ENCODE peak calls at places on chromosomes 7 and 10, in ten cellular contexts. One of them, this sample, is unnamed.

GRCh38 chr10:124802313-124802675 is 675 bp downstream of the ABRAXAS2 start:
- DNase-seq in GM23338: no peak
- DNase-seq in cardiac muscle cell: no peak
- DNase-seq in foreskin keratinocyte: peak; percentile 0
- DNase-seq in kidney epithelial cell: no peak
- DNase-seq in fibroblast of mammary gland: no peak
- DNase-seq in neural crest cell: no peak
- DNase-seq in AG04449: no peak
- DNase-seq in A549: no peak
- DNase-seq in Caco-2: no peak
- DNase-seq in this sample: no peak

GRCh38 chr10:46559231-46559671 is 2.8 kb upstream of the GPRIN2 start:
- DNase-seq in fibroblast of mammary gland: no peak
- DNase-seq in kidney epithelial cell: no peak
- DNase-seq in neural crest cell: peak; percentile 1
- DNase-seq in A549: no peak
- DNase-seq in GM23338: no peak
- DNase-seq in foreskin keratinocyte: no peak
- DNase-seq in AG04449: no peak
- DNase-seq in cardiac muscle cell: no peak
- DNase-seq in Caco-2: peak; percentile 39
- DNase-seq in this sample: peak; percentile 2

GRCh38 chr10:123995082-123995460 is 98.3 kb downstream of the CHST15 start:
- DNase-seq in foreskin keratinocyte: peak; percentile 84
- DNase-seq in cardiac muscle cell: no peak
- DNase-seq in fibroblast of mammary gland: peak; percentile 60
- DNase-seq in Caco-2: no peak
- DNase-seq in neural crest cell: no peak
- DNase-seq in AG04449: no peak
- DNase-seq in GM23338: no peak
- DNase-seq in kidney epithelial cell: no peak
- DNase-seq in A549: peak; percentile 38
- DNase-seq in this sample: no peak

GRCh38 chr7:80783688-80784327 is 135.0 kb downstream of the SEMA3C start:
- DNase-seq in GM23338: no peak
- DNase-seq in AG04449: no peak
- DNase-seq in A549: no peak
- DNase-seq in Caco-2: no peak
- DNase-seq in neural crest cell: no peak
- DNase-seq in cardiac muscle cell: no peak
- DNase-seq in fibroblast of mammary gland: peak; percentile 70
- DNase-seq in kidney epithelial cell: no peak
- DNase-seq in foreskin keratinocyte: peak; percentile 72
- DNase-seq in this sample: no peak

GRCh38 chr7:98398567-98399372 is 2.1 kb downstream of the BAIAP2L1 start:
- DNase-seq in neural crest cell: no peak
- DNase-seq in Caco-2: no peak
- DNase-seq in A549: no peak
- DNase-seq in fibroblast of mammary gland: no peak
- DNase-seq in AG04449: no peak
- DNase-seq in cardiac muscle cell: no peak
- DNase-seq in foreskin keratinocyte: peak; percentile 22
- DNase-seq in GM23338: peak; percentile 19
- DNase-seq in kidney epithelial cell: no peak
- DNase-seq in this sample: no peak

GRCh38 chr7:50202052-50202555 is 102.4 kb upstream of the IKZF1 start:
- DNase-seq in cardiac muscle cell: no peak
- DNase-seq in neural crest cell: no peak
- DNase-seq in GM23338: no peak
- DNase-seq in AG04449: no peak
- DNase-seq in foreskin keratinocyte: no peak
- DNase-seq in kidney epithelial cell: no peak
- DNase-seq in A549: no peak
- DNase-seq in Caco-2: no peak
- DNase-seq in fibroblast of mammary gland: no peak
- DNase-seq in this sample: no peak

GRCh38 chr10:112402917-112403316 is 29.0 kb downstream of the ACSL5 start:
- DNase-seq in neural crest cell: no peak
- DNase-seq in foreskin keratinocyte: no peak
- DNase-seq in GM23338: no peak
- DNase-seq in kidney epithelial cell: no peak
- DNase-seq in A549: no peak
- DNase-seq in AG04449: no peak
- DNase-seq in cardiac muscle cell: no peak
- DNase-seq in fibroblast of mammary gland: no peak
- DNase-seq in Caco-2: no peak
- DNase-seq in this sample: no peak

GRCh38 chr10:94108200-94108599 is 114.5 kb downstream of the PLCE1 start:
- DNase-seq in foreskin keratinocyte: peak; percentile 75
- DNase-seq in neural crest cell: no peak
- DNase-seq in A549: no peak
- DNase-seq in kidney epithelial cell: peak; percentile 28
- DNase-seq in GM23338: no peak
- DNase-seq in AG04449: peak; percentile 80
- DNase-seq in Caco-2: no peak
- DNase-seq in cardiac muscle cell: peak; percentile 56
- DNase-seq in fibroblast of mammary gland: peak; percentile 91
- DNase-seq in this sample: no peak

GRCh38 chr10:124220971-124221355 is 127.6 kb upstream of the CHST15 start:
- DNase-seq in AG04449: no peak
- DNase-seq in GM23338: no peak
- DNase-seq in A549: no peak
- DNase-seq in foreskin keratinocyte: no peak
- DNase-seq in Caco-2: no peak
- DNase-seq in kidney epithelial cell: no peak
- DNase-seq in cardiac muscle cell: no peak
- DNase-seq in neural crest cell: no peak
- DNase-seq in fibroblast of mammary gland: no peak
- DNase-seq in this sample: no peak

GRCh38 chr10:13439771-13440708 is 88.8 kb downstream of the BEND7 start:
- DNase-seq in fibroblast of mammary gland: peak; percentile 19
- DNase-seq in AG04449: no peak
- DNase-seq in cardiac muscle cell: peak; percentile 40
- DNase-seq in neural crest cell: peak; percentile 70
- DNase-seq in Caco-2: peak; percentile 63
- DNase-seq in A549: peak; percentile 69
- DNase-seq in kidney epithelial cell: no peak
- DNase-seq in foreskin keratinocyte: peak; percentile 47
- DNase-seq in GM23338: peak; percentile 83
- DNase-seq in this sample: peak; percentile 79

GRCh38 chr10:84329986-84330651 is 1.7 kb downstream of the CCSER2 start:
- DNase-seq in neural crest cell: no peak
- DNase-seq in cardiac muscle cell: no peak
- DNase-seq in foreskin keratinocyte: no peak
- DNase-seq in Caco-2: no peak
- DNase-seq in AG04449: no peak
- DNase-seq in A549: no peak
- DNase-seq in fibroblast of mammary gland: no peak
- DNase-seq in GM23338: no peak
- DNase-seq in kidney epithelial cell: no peak
- DNase-seq in this sample: no peak

GRCh38 chr10:95758351-95759025 is 2.5 kb downstream of the ENTPD1 start:
- DNase-seq in neural crest cell: no peak
- DNase-seq in Caco-2: no peak
- DNase-seq in foreskin keratinocyte: no peak
- DNase-seq in fibroblast of mammary gland: peak; percentile 26
- DNase-seq in kidney epithelial cell: no peak
- DNase-seq in GM23338: no peak
- DNase-seq in AG04449: no peak
- DNase-seq in cardiac muscle cell: no peak
- DNase-seq in A549: no peak
- DNase-seq in this sample: no peak

GRCh38 chr7:76430836-76431235 is 6.1 kb downstream of the ZP3 start:
- DNase-seq in A549: no peak
- DNase-seq in neural crest cell: no peak
- DNase-seq in kidney epithelial cell: no peak
- DNase-seq in Caco-2: peak; percentile 19
- DNase-seq in GM23338: no peak
- DNase-seq in cardiac muscle cell: no peak
- DNase-seq in fibroblast of mammary gland: no peak
- DNase-seq in foreskin keratinocyte: no peak
- DNase-seq in AG04449: no peak
- DNase-seq in this sample: no peak

GRCh38 chr10:71638087-71638576 is 81.4 kb downstream of the C10orf105 start:
- DNase-seq in foreskin keratinocyte: no peak
- DNase-seq in GM23338: peak; percentile 49
- DNase-seq in kidney epithelial cell: no peak
- DNase-seq in fibroblast of mammary gland: no peak
- DNase-seq in neural crest cell: no peak
- DNase-seq in A549: no peak
- DNase-seq in AG04449: no peak
- DNase-seq in Caco-2: peak; percentile 98
- DNase-seq in cardiac muscle cell: no peak
- DNase-seq in this sample: no peak

GRCh38 chr7:1562611-1563051 is 6.6 kb upstream of the TMEM184A start:
- DNase-seq in neural crest cell: no peak
- DNase-seq in cardiac muscle cell: no peak
- DNase-seq in kidney epithelial cell: no peak
- DNase-seq in GM23338: no peak
- DNase-seq in AG04449: no peak
- DNase-seq in fibroblast of mammary gland: no peak
- DNase-seq in foreskin keratinocyte: no peak
- DNase-seq in A549: no peak
- DNase-seq in Caco-2: no peak
- DNase-seq in this sample: no peak

GRCh38 chr10:19935106-19935505 is 118.9 kb downstream of the PLXDC2 start:
- DNase-seq in fibroblast of mammary gland: no peak
- DNase-seq in GM23338: no peak
- DNase-seq in neural crest cell: no peak
- DNase-seq in foreskin keratinocyte: no peak
- DNase-seq in Caco-2: no peak
- DNase-seq in kidney epithelial cell: no peak
- DNase-seq in A549: no peak
- DNase-seq in cardiac muscle cell: no peak
- DNase-seq in AG04449: no peak
- DNase-seq in this sample: no peak

GRCh38 chr7:94561841-94562514 is 52.4 kb downstream of the CASD1 start:
- DNase-seq in kidney epithelial cell: no peak
- DNase-seq in neural crest cell: no peak
- DNase-seq in GM23338: no peak
- DNase-seq in fibroblast of mammary gland: peak; percentile 16
- DNase-seq in A549: no peak
- DNase-seq in Caco-2: no peak
- DNase-seq in foreskin keratinocyte: peak; percentile 20
- DNase-seq in AG04449: no peak
- DNase-seq in cardiac muscle cell: peak; percentile 27
- DNase-seq in this sample: no peak

GRCh38 chr7:43467406-43467805 is 115.5 kb upstream of the STK17A start:
- DNase-seq in fibroblast of mammary gland: peak; percentile 96
- DNase-seq in kidney epithelial cell: no peak
- DNase-seq in neural crest cell: no peak
- DNase-seq in A549: no peak
- DNase-seq in GM23338: no peak
- DNase-seq in AG04449: no peak
- DNase-seq in foreskin keratinocyte: no peak
- DNase-seq in Caco-2: no peak
- DNase-seq in cardiac muscle cell: peak; percentile 31
- DNase-seq in this sample: no peak

GRCh38 chr10:44990302-44990655 is 10.4 kb upstream of the ZNF22 start:
- DNase-seq in neural crest cell: no peak
- DNase-seq in fibroblast of mammary gland: no peak
- DNase-seq in cardiac muscle cell: no peak
- DNase-seq in A549: no peak
- DNase-seq in AG04449: no peak
- DNase-seq in foreskin keratinocyte: no peak
- DNase-seq in Caco-2: peak; percentile 76
- DNase-seq in kidney epithelial cell: no peak
- DNase-seq in GM23338: peak; percentile 84
- DNase-seq in this sample: peak; percentile 58
- TF ChIP-seq CTCF in neural crest cell: peak; percentile 57
- TF ChIP-seq CTCF in fibroblast of mammary gland: no peak
- TF ChIP-seq CTCF in cardiac muscle cell: peak; percentile 29
- TF ChIP-seq CTCF in A549: peak; percentile 18
- TF ChIP-seq CTCF in AG04449: peak; percentile 21
- TF ChIP-seq CTCF in foreskin keratinocyte: peak; percentile 51
- TF ChIP-seq CTCF in Caco-2: peak; percentile 93
- TF ChIP-seq CTCF in kidney epithelial cell: peak; percentile 36
- TF ChIP-seq CTCF in GM23338: peak; percentile 54
- TF ChIP-seq CTCF in this sample: no peak

GRCh38 chr7:21193895-21194294 is 234.0 kb upstream of the SP4 start:
- DNase-seq in foreskin keratinocyte: no peak
- DNase-seq in Caco-2: no peak
- DNase-seq in neural crest cell: no peak
- DNase-seq in cardiac muscle cell: no peak
- DNase-seq in kidney epithelial cell: no peak
- DNase-seq in fibroblast of mammary gland: no peak
- DNase-seq in GM23338: peak; percentile 47
- DNase-seq in AG04449: no peak
- DNase-seq in A549: no peak
- DNase-seq in this sample: no peak
- TF ChIP-seq CTCF in foreskin keratinocyte: no peak
- TF ChIP-seq CTCF in Caco-2: no peak
- TF ChIP-seq CTCF in neural crest cell: no peak
- TF ChIP-seq CTCF in cardiac muscle cell: no peak
- TF ChIP-seq CTCF in kidney epithelial cell: no peak
- TF ChIP-seq CTCF in fibroblast of mammary gland: no peak
- TF ChIP-seq CTCF in GM23338: peak; percentile 16
- TF ChIP-seq CTCF in AG04449: no peak
- TF ChIP-seq CTCF in A549: no peak
- TF ChIP-seq CTCF in this sample: peak; percentile 16

GRCh38 chr10:119028900-119029612 is 458 bp upstream of the NANOS1 start:
- DNase-seq in neural crest cell: peak; percentile 79
- DNase-seq in Caco-2: peak; percentile 95
- DNase-seq in GM23338: peak; percentile 94
- DNase-seq in A549: peak; percentile 91
- DNase-seq in foreskin keratinocyte: peak; percentile 73
- DNase-seq in cardiac muscle cell: peak; percentile 92
- DNase-seq in kidney epithelial cell: no peak
- DNase-seq in AG04449: no peak
- DNase-seq in fibroblast of mammary gland: peak; percentile 76
- DNase-seq in this sample: peak; percentile 85
- TF ChIP-seq CTCF in neural crest cell: no peak
- TF ChIP-seq CTCF in Caco-2: peak; percentile 18
- TF ChIP-seq CTCF in GM23338: no peak
- TF ChIP-seq CTCF in A549: no peak
- TF ChIP-seq CTCF in foreskin keratinocyte: peak; percentile 58
- TF ChIP-seq CTCF in cardiac muscle cell: no peak
- TF ChIP-seq CTCF in kidney epithelial cell: no peak
- TF ChIP-seq CTCF in AG04449: peak; percentile 15
- TF ChIP-seq CTCF in fibroblast of mammary gland: no peak
- TF ChIP-seq CTCF in this sample: no peak

DNA sequence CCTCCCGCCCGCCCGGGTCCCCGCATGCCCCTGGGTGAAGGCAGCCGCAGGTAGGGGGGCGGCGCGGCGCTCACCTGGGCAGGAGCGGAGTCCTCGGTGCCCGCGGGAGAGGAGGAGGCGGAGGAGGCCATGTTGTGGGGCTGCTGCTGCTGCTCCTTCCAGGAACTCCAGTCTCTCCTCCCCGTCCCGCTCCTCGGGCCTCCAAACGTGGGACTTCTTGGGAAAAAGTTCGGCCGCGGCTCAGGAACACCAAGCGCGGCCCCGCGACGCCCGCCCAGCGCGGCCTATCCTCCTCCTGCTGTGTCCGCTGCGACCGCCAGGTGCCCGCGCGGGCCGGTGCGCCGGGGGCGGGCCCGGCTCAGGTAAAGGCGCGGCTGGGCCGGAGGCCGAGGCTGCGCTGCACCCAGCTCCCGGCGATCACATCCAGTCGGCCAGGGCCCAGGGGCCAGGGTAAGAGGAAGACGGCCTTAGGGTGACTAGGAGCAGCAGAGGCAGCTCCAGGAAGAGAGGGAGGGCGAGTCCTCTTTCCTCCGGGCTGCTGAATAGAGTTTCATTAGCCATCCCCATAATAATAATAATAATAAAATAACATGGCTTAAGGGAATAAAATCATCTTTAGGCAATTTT is 45.0 kb upstream of the CDK1 start:
- DNase-seq in GM23338: peak; percentile 88
- DNase-seq in fibroblast of mammary gland: no peak
- DNase-seq in Caco-2: peak; percentile 87
- DNase-seq in kidney epithelial cell: no peak
- DNase-seq in AG04449: no peak
- DNase-seq in A549: peak; percentile 65
- DNase-seq in cardiac muscle cell: peak; percentile 25
- DNase-seq in foreskin keratinocyte: peak; percentile 58
- DNase-seq in neural crest cell: peak; percentile 30
- DNase-seq in this sample: peak; percentile 64
- TF ChIP-seq CTCF in GM23338: peak; percentile 44
- TF ChIP-seq CTCF in fibroblast of mammary gland: no peak
- TF ChIP-seq CTCF in Caco-2: peak; percentile 91
- TF ChIP-seq CTCF in kidney epithelial cell: peak; percentile 26
- TF ChIP-seq CTCF in AG04449: no peak
- TF ChIP-seq CTCF in A549: no peak
- TF ChIP-seq CTCF in cardiac muscle cell: no peak
- TF ChIP-seq CTCF in foreskin keratinocyte: peak; percentile 70
- TF ChIP-seq CTCF in neural crest cell: peak; percentile 66
- TF ChIP-seq CTCF in this sample: no peak

This sample was measured in endothelial cell.